ENCODE peak calls at places on chromosome 2, in seven cellular contexts. One of them, this sample, is unnamed.

GRCh38 chr2:96769816-96770215 is 9.1 kb downstream of the CNNM4 start:
- DNase-seq in glutamatergic neuron: peak
- DNase-seq in dermis blood vessel endothelial cell: no peak
- DNase-seq in iris pigment epithelial cell: no peak
- DNase-seq in kidney glomerular epithelial cell: no peak
- DNase-seq in EH: no peak
- DNase-seq in caudate nucleus: peak
- DNase-seq in this sample: no peak

GRCh38 chr2:200212862-200213425 is 93.5 kb upstream of the SPATS2L start:
- DNase-seq in glutamatergic neuron: no peak
- DNase-seq in dermis blood vessel endothelial cell: no peak
- DNase-seq in iris pigment epithelial cell: no peak
- DNase-seq in kidney glomerular epithelial cell: no peak
- DNase-seq in EH: no peak
- DNase-seq in caudate nucleus: no peak
- DNase-seq in this sample: no peak

GRCh38 chr2:239461551-239462515 is 61.0 kb upstream of the HDAC4 start:
- DNase-seq in glutamatergic neuron: no peak
- DNase-seq in dermis blood vessel endothelial cell: no peak
- DNase-seq in iris pigment epithelial cell: no peak
- DNase-seq in kidney glomerular epithelial cell: no peak
- DNase-seq in EH: no peak
- DNase-seq in caudate nucleus: no peak
- DNase-seq in this sample: no peak

GRCh38 chr2:226002438-226002837 is 602.9 kb downstream of the NYAP2 start:
- DNase-seq in glutamatergic neuron: no peak
- DNase-seq in dermis blood vessel endothelial cell: no peak
- DNase-seq in iris pigment epithelial cell: peak
- DNase-seq in kidney glomerular epithelial cell: peak
- DNase-seq in EH: peak
- DNase-seq in caudate nucleus: no peak
- DNase-seq in this sample: no peak

GRCh38 chr2:172677363-172677762 is 58.3 kb upstream of the RAPGEF4 start:
- DNase-seq in glutamatergic neuron: no peak
- DNase-seq in dermis blood vessel endothelial cell: peak
- DNase-seq in iris pigment epithelial cell: no peak
- DNase-seq in kidney glomerular epithelial cell: no peak
- DNase-seq in EH: no peak
- DNase-seq in caudate nucleus: no peak
- DNase-seq in this sample: no peak

GRCh38 chr2:16312771-16313170 is 352.9 kb downstream of the CYRIA start:
- DNase-seq in glutamatergic neuron: no peak
- DNase-seq in dermis blood vessel endothelial cell: no peak
- DNase-seq in iris pigment epithelial cell: no peak
- DNase-seq in kidney glomerular epithelial cell: no peak
- DNase-seq in EH: no peak
- DNase-seq in caudate nucleus: no peak
- DNase-seq in this sample: no peak

GRCh38 chr2:149732001-149732685 is 144.6 kb upstream of the MMADHC start:
- DNase-seq in glutamatergic neuron: no peak
- DNase-seq in dermis blood vessel endothelial cell: no peak
- DNase-seq in iris pigment epithelial cell: peak
- DNase-seq in kidney glomerular epithelial cell: peak
- DNase-seq in EH: peak
- DNase-seq in caudate nucleus: no peak
- DNase-seq in this sample: no peak

GRCh38 chr2:96762529-96763253 is 2.0 kb downstream of the CNNM4 start:
- DNase-seq in glutamatergic neuron: no peak
- DNase-seq in dermis blood vessel endothelial cell: no peak
- DNase-seq in iris pigment epithelial cell: no peak
- DNase-seq in kidney glomerular epithelial cell: no peak
- DNase-seq in EH: peak
- DNase-seq in caudate nucleus: no peak
- DNase-seq in this sample: peak

GRCh38 chr2:98448441-98449145 is 3.9 kb downstream of the INPP4A start:
- DNase-seq in glutamatergic neuron: no peak
- DNase-seq in dermis blood vessel endothelial cell: no peak
- DNase-seq in iris pigment epithelial cell: no peak
- DNase-seq in kidney glomerular epithelial cell: no peak
- DNase-seq in EH: no peak
- DNase-seq in caudate nucleus: no peak
- DNase-seq in this sample: no peak

This sample was measured in D341Med.